ENCODE peak calls at places on chromosomes 13 and 19, in six cellular contexts. A is suprapubic skin, J is Panc1, P is HCT116, M is breast epithelium, Z is GM23338. W is an unnamed sample.

GRCh38 chr19:1070576-1070930 is 3.6 kb downstream of the ARHGAP45 start:
- DNase-seq in A (no peak), J (no peak), P (no peak), M (no peak), Z (peak), W (no peak)

GRCh38 chr13:113151745-113152707 is 6.4 kb upstream of the PROZ start:
- DNase-seq in A (peak), J (no peak), P (no peak), M (no peak), Z (no peak), W (no peak)

GRCh38 chr19:51036519-51036918 is 1.7 kb upstream of the KLK12 start:
- DNase-seq in A (no peak), J (no peak), P (no peak), M (no peak), Z (peak), W (no peak)

GRCh38 chr13:36211567-36211966 is 2.8 kb downstream of the SOHLH2 start:
- DNase-seq in A (no peak), J (no peak), P (no peak), M (no peak), Z (no peak), W (no peak)

GRCh38 chr13:98582947-98583346 is 6.0 kb upstream of the STK24 start:
- DNase-seq in A (no peak), J (no peak), P (no peak), M (peak), Z (no peak), W (peak)

GRCh38 chr19:4200940-4201542 is 18.6 kb downstream of the ANKRD24 start:
- DNase-seq in A (no peak), J (no peak), P (no peak), M (no peak), Z (no peak), W (no peak)

GRCh38 chr13:29454931-29455481 is 140.5 kb downstream of the SLC7A1 start:
- DNase-seq in A (no peak), J (no peak), P (peak), M (peak), Z (peak), W (peak)

GRCh38 chr13:35354882-35355281 is 121.6 kb downstream of the MAB21L1 start:
- DNase-seq in A (no peak), J (no peak), P (no peak), M (no peak), Z (no peak), W (no peak)

GRCh38 chr13:21420706-21421105 is 38.4 kb downstream of the ZDHHC20 start:
- DNase-seq in A (no peak), J (no peak), P (no peak), M (no peak), Z (no peak), W (no peak)

GRCh38 chr13:46124531-46124966 is 19.7 kb upstream of the CPB2 start:
- DNase-seq in A (no peak), J (no peak), P (no peak), M (no peak), Z (no peak), W (no peak)

GRCh38 chr19:3838661-3839060 is 30.2 kb downstream of the ZFR2 start:
- DNase-seq in A (no peak), J (no peak), P (no peak), M (no peak), Z (no peak), W (no peak)

GRCh38 chr19:501646-502045 is 5.4 kb downstream of the MADCAM1 start:
- DNase-seq in A (no peak), J (no peak), P (no peak), M (no peak), Z (no peak), W (no peak)

GRCh38 chr13:45621950-45622349 is 6.4 kb upstream of the ERICH6B start:
- DNase-seq in A (no peak), J (no peak), P (no peak), M (no peak), Z (peak), W (no peak)

GRCh38 chr13:51945149-51945548 is 66.1 kb downstream of the ATP7B start:
- DNase-seq in A (peak), J (no peak), P (no peak), M (no peak), Z (no peak), W (no peak)

GRCh38 chr13:48775804-48776203 is 122.1 kb downstream of the CYSLTR2 start:
- DNase-seq in A (no peak), J (no peak), P (no peak), M (no peak), Z (no peak), W (no peak)

GRCh38 chr19:16595097-16595496 is 22.9 kb upstream of the SLC35E1 start:
- DNase-seq in A (no peak), J (no peak), P (no peak), M (no peak), Z (no peak), W (no peak)

GRCh38 chr19:48249502-48250014 is 6.2 kb downstream of the CARD8 start:
- DNase-seq in A (no peak), J (no peak), P (no peak), M (no peak), Z (no peak), W (no peak)

GRCh38 chr19:10295305-10295846 is 5.6 kb downstream of the ICAM5 start:
- DNase-seq in A (no peak), J (no peak), P (no peak), M (no peak), Z (peak), W (no peak)

GRCh38 chr13:51557875-51558604 is 26.2 kb upstream of the WDFY2 start:
- DNase-seq in A (no peak), J (no peak), P (no peak), M (no peak), Z (no peak), W (no peak)

GRCh38 chr13:53921473-53921872 is 892.9 kb downstream of the OLFM4 start:
- DNase-seq in A (no peak), J (no peak), P (no peak), M (no peak), Z (no peak), W (no peak)

GRCh38 chr13:94967183-94968039 is 255.1 kb upstream of the SOX21 start:
- DNase-seq in A (no peak), J (no peak), P (no peak), M (no peak), Z (peak), W (no peak)

GRCh38 chr13:79765331-79765730 is 284.4 kb downstream of the NDFIP2 start:
- DNase-seq in A (no peak), J (no peak), P (no peak), M (no peak), Z (no peak), W (no peak)

GRCh38 chr19:6060600-6061391 is 49.5 kb downstream of the RFX2 start:
- DNase-seq in A (no peak), J (no peak), P (no peak), M (peak), Z (no peak), W (peak)

GRCh38 chr13:110714798-110715394 is 1.4 kb downstream of the ING1 start:
- DNase-seq in A (peak), J (no peak), P (no peak), M (peak), Z (peak), W (peak)

GRCh38 chr19:7349231-7349591 is 474 bp downstream of the ARHGEF18 start:
- DNase-seq in A (no peak), J (no peak), P (no peak), M (no peak), Z (no peak), W (no peak)

GRCh38 chr19:46036745-46037126 is 4.1 kb downstream of the IGFL4 start:
- DNase-seq in A (no peak), J (no peak), P (no peak), M (no peak), Z (no peak), W (no peak)

GRCh38 chr13:22717036-22717435 is 463.7 kb upstream of the SGCG start:
- DNase-seq in A (no peak), J (no peak), P (no peak), M (no peak), Z (no peak), W (no peak)

GRCh38 chr19:943551-944170 is 17.8 kb downstream of the ARID3A start:
- DNase-seq in A (no peak), J (no peak), P (no peak), M (no peak), Z (no peak), W (no peak)

GRCh38 chr19:16000024-16000687 is 51.3 kb downstream of the OR10H4 start:
- DNase-seq in A (no peak), J (no peak), P (no peak), M (no peak), Z (no peak), W (no peak)

GRCh38 chr19:14090509-14091085 is at the start of gene SAMD1:
- DNase-seq in A (peak), J (no peak), P (peak), M (peak), Z (peak), W (peak)

GRCh38 chr19:53308339-53308811 is 25.2 kb upstream of the ZNF845 start:
- DNase-seq in A (no peak), J (no peak), P (no peak), M (no peak), Z (peak), W (peak)

GRCh38 chr13:101869553-101869952 is 417.1 kb downstream of the ITGBL1 start:
- DNase-seq in A (no peak), J (no peak), P (no peak), M (no peak), Z (no peak), W (no peak)

GRCh38 chr19:51148571-51148970 is 6.5 kb downstream of the SIGLEC7 start:
- DNase-seq in A (no peak), J (no peak), P (no peak), M (no peak), Z (no peak), W (no peak)

GRCh38 chr13:97249093-97249787 is 27.1 kb downstream of the MBNL2 start:
- DNase-seq in A (no peak), J (no peak), P (no peak), M (no peak), Z (no peak), W (no peak)

GRCh38 chr19:4009990-4010807 is 2.7 kb downstream of the PIAS4 start:
- DNase-seq in A (no peak), J (no peak), P (no peak), M (no peak), Z (no peak), W (no peak)

GRCh38 chr19:728011-728410 is 19.3 kb downstream of the PALM start:
- DNase-seq in A (no peak), J (no peak), P (no peak), M (no peak), Z (no peak), W (no peak)

GRCh38 chr19:41906271-41906670 is 22.0 kb downstream of the ERFL start:
- DNase-seq in A (no peak), J (no peak), P (no peak), M (no peak), Z (peak), W (no peak)

GRCh38 chr19:40221858-40222619 is 3.9 kb upstream of the TTC9B start:
- DNase-seq in A (peak), J (peak), P (peak), M (peak), Z (peak), W (peak)

GRCh38 chr19:4578552-4579248 is 19.2 kb upstream of the SEMA6B start:
- DNase-seq in A (no peak), J (no peak), P (no peak), M (no peak), Z (no peak), W (no peak)

GRCh38 chr19:53881482-53882390 is at the start of gene PRKCG:
- DNase-seq in A (no peak), J (no peak), P (no peak), M (no peak), Z (peak), W (no peak)

GRCh38 chr19:36378625-36379509 is at the start of gene ZFP14:
- DNase-seq in A (peak), J (peak), P (peak), M (peak), Z (peak), W (peak)
- TF ChIP-seq POLR2AphosphoS5 in A (no peak), J (peak), P (peak), M (peak), Z (peak), W (peak)

DNA sequence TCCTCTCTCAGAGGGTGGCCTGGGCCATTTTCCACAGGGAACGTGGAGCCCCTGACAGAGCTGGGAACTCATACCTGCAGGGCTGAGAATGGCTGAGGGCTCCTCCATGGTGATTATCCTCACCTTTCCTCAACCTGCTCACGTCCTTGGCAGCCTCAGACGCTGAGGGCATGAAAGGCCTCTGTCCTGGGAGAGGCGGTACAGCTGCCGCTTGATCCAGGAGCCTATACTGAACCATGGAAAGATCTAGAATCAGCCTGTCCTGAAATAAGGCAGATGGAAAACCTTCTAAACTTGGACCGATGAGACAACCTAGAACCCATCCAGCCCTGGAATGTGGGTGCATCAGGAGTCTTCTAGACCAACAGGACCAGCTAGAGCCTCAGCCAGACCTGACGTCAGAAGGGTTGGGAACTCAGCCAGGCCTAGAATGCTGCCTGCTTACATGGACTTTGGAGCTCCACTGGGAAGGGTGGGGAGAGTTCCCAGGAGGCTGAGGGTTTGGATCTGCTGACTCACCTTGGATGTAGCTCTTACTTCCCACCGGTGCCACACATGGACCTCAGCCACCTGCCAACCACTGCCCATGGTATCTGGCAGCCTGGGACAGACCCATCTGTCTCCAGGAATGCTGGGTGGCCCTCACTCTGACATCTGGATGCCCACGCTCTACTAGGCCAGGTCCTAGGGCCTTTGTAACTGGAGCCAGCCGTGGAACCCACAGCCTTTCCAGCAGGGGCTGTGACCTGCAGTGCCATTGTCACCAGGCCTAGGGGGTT is 7.5 kb downstream of the KCTD15 start:
- DNase-seq in A (no peak), J (no peak), P (no peak), M (peak), Z (no peak), W (peak)
- TF ChIP-seq POLR2AphosphoS5 in A (no peak), J (no peak), P (no peak), M (no peak), Z (no peak), W (peak)

GRCh38 chr13:44292545-44292944 is 81.1 kb upstream of the SERP2 start:
- DNase-seq in A (no peak), J (no peak), P (no peak), M (no peak), Z (no peak), W (no peak)

GRCh38 chr13:44293354-44293753 is 80.3 kb upstream of the SERP2 start:
- DNase-seq in A (no peak), J (no peak), P (no peak), M (no peak), Z (no peak), W (no peak)

GRCh38 chr13:44294868-44295267 is 78.8 kb upstream of the SERP2 start:
- DNase-seq in A (no peak), J (no peak), P (no peak), M (no peak), Z (no peak), W (no peak)

GRCh38 chr13:44296856-44297255 is 76.8 kb upstream of the SERP2 start:
- DNase-seq in A (no peak), J (no peak), P (no peak), M (no peak), Z (no peak), W (no peak)

DNA sequence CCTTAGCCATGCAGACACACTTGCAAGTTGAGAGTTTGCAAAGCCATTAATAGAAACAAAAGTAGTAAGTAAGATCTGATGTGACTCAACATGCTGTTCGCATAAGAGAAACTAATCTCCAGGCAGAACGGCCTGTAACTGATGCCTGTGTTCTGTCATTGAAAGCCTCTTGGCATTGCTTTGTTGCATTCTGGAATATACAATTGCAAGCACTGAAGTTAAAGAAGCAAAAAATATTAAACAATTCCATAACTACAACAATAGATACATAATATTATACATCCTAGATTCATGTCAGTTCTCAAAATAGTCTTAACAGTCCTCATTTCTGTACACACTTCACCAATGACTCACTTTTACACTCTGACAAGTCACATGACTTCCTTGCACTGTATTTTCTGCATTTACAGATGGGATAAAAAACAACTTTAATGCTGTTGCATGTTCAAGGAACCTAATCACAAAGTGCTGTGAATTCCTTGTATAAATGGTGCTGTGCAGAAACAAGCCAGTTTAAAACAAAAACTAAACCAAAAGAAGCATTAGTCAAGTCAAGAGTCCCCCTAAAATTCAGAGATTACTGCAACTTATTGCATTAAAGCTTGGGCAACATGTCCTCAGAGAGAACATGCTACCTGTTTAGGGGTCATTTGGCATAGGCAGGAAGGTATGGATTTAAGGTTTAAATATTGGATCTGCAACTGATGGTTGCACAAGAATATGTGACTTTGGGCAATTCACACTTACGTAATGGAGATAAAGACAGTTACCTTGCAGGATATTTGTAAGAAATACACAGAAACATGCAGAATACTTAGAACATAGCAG is 79.5 kb upstream of the SERP2 start:
- DNase-seq in A (no peak), J (no peak), P (no peak), M (no peak), Z (no peak), W (no peak)
- TF ChIP-seq POLR2AphosphoS5 in A (no peak), J (no peak), P (no peak), M (no peak), Z (no peak), W (no peak)

DNA sequence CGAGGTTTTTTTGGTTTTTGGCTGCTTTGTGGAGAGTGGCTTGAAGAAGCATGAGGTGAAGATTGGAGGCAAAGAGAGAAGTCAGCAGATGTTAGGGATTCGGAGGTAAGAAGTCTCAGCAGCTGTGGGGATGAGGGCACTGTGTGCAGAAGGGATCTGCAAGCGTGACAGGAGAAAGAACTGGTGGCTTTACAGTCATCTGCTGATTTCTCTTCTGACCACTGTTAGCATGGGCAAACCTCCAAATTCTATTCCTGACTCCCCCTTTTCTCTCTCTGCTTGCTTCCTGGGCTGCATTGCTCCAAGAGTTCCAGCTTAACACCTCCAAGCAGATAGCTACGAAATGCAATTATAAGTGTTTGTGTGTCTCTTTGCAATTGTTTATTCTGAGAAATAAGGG is 159.6 kb downstream of the GGACT start:
- DNase-seq in A (no peak), J (no peak), P (no peak), M (no peak), Z (no peak), W (no peak)
- TF ChIP-seq POLR2AphosphoS5 in A (no peak), J (no peak), P (no peak), M (no peak), Z (no peak), W (no peak)

DNA sequence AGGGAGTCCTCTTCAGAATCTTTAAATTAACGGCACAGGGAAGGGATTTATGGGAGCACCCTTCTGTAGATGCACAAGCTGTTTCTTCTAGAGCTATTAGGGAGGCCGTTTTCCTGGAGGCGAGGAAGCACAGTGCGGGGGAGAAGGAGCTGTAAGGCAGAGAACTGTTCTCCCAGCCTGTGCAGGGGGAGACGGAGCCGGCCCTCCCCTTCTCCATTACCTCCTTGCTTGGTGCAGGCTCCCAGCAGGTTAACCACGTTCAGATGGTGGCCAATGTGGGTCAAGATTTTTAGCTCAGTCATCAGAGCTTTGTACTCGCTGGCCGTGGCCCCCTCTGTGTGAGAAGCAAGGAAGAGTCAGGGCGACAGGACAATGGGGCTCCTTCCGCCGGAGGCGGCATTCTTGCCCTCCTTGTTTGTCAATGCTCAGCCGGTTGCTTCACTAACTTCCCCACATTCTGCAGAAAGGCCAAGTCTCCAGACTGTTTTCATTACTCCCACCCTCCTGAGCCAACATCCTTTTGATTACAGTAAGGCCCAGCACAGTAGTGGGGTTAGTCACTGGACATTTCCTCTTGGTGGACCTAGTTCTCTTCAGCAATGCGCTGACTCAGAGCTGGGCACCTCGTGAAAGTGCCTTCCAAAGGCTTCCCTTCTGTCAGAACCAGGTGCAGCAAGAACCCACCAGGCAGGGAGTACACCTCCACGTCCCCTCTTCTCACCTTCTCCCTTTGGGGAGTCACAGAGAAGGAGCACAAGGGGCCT is 165.4 kb downstream of the FLT1 start:
- DNase-seq in A (no peak), J (no peak), P (no peak), M (no peak), Z (no peak), W (no peak)
- TF ChIP-seq POLR2AphosphoS5 in A (no peak), J (no peak), P (no peak), M (no peak), Z (no peak), W (no peak)

W was measured in prostate gland.